ENCODE peak calls at places on chromosomes 1 and 21, in four cellular contexts. O, F, M and D are unnamed samples.

GRCh38 chr1:236024655-236025054 is 40.2 kb downstream of the NID1 start:
- DNase-seq in M (no peak), O (no peak), F (no peak), D (no peak)

GRCh38 chr1:80349218-80349617 is 1342.7 kb upstream of the ADGRL4 start:
- DNase-seq in F (no peak), O (no peak), M (no peak), D (no peak)

GRCh38 chr1:71638081-71638766 is 557.4 kb upstream of the ZRANB2 start:
- DNase-seq in M (no peak), O (no peak), F (no peak), D (no peak)

GRCh38 chr1:217911908-217912307 is 280.8 kb downstream of the SPATA17 start:
- DNase-seq in O (no peak), F (peak; percentile 69), M (no peak), D (no peak)

GRCh38 chr21:19607983-19608668 is 1204.5 kb upstream of the TMPRSS15 start:
- DNase-seq in M (no peak), O (peak; percentile 61), F (no peak), D (no peak)

GRCh38 chr1:228156518-228156875 is 6.8 kb downstream of the GJC2 start:
- DNase-seq in F (no peak), M (peak; percentile 9), O (no peak), D (no peak)

GRCh38 chr1:56477164-56478111 is 101.9 kb downstream of the PLPP3 start:
- DNase-seq in O (peak; percentile 70), M (peak; percentile 80), F (no peak), D (peak; percentile 65)

GRCh38 chr1:7207875-7208646 is 422.8 kb downstream of the CAMTA1 start:
- DNase-seq in O (peak; percentile 55), F (peak; percentile 92), M (no peak), D (peak; percentile 45)

GRCh38 chr1:207893737-207894582 is 17.0 kb downstream of the CD34 start:
- DNase-seq in F (no peak), M (no peak), O (no peak), D (no peak)

GRCh38 chr21:41369915-41370839 is 8.3 kb downstream of the MX2 start:
- DNase-seq in F (peak; percentile 76), O (peak; percentile 31), M (peak; percentile 31), D (no peak)

GRCh38 chr1:109922326-109922725 is 11.7 kb downstream of the CSF1 start:
- DNase-seq in F (no peak), O (no peak), M (no peak), D (no peak)

GRCh38 chr1:81760487-81761097 is 40.1 kb upstream of the ADGRL2 start:
- DNase-seq in M (no peak), F (no peak), O (no peak), D (no peak)

GRCh38 chr21:17673261-17674020 is 60.7 kb upstream of the BTG3 start:
- DNase-seq in O (no peak), M (no peak), F (no peak), D (no peak)

GRCh38 chr1:29148656-29149491 is 25.2 kb upstream of the TMEM200B start:
- DNase-seq in F (no peak), M (no peak), O (no peak), D (no peak)

GRCh38 chr1:184270556-184270955 is 116.3 kb upstream of the C1orf21 start:
- DNase-seq in O (no peak), F (no peak), M (no peak), D (no peak)

GRCh38 chr1:234927968-234928635 is 200.5 kb downstream of the TOMM20 start:
- DNase-seq in O (no peak), M (no peak), F (no peak), D (peak; percentile 15)

GRCh38 chr1:1183833-1184775 is 10.4 kb downstream of the TTLL10 start:
- DNase-seq in F (no peak), M (peak; percentile 5), O (no peak), D (no peak)

GRCh38 chr21:24204641-24205040 is 1402.6 kb downstream of the MRPL39 start:
- DNase-seq in F (no peak), M (no peak), O (no peak), D (no peak)

GRCh38 chr1:226135709-226136108 is 50.8 kb downstream of the ACBD3 start:
- DNase-seq in O (no peak), M (no peak), F (no peak), D (no peak)

GRCh38 chr1:61641171-61641570 is 83.8 kb downstream of the TM2D1 start:
- DNase-seq in O (peak; percentile 4), M (no peak), F (no peak), D (no peak)

GRCh38 chr1:74964508-74964907 is 169.7 kb upstream of the LHX8 start:
- DNase-seq in O (peak; percentile 8), F (peak; percentile 46), M (no peak), D (no peak)

GRCh38 chr1:235953801-235954200 is 87.1 kb upstream of the LYST start:
- DNase-seq in F (no peak), O (no peak), M (no peak), D (no peak)

GRCh38 chr21:46228345-46229051 is at the start of gene LSS:
- DNase-seq in O (peak; percentile 99), M (peak; percentile 97), F (peak; percentile 99), D (peak; percentile 99)

GRCh38 chr1:196027127-196027526 is 581.1 kb downstream of the KCNT2 start:
- DNase-seq in O (no peak), M (no peak), F (no peak), D (no peak)

GRCh38 chr1:59892836-59893811 is 33.4 kb downstream of the CYP2J2 start:
- DNase-seq in F (no peak), O (peak; percentile 33), M (no peak), D (peak; percentile 57)

GRCh38 chr1:48019714-48020315 is 22.6 kb upstream of the TRABD2B start:
- DNase-seq in O (peak; percentile 44), M (peak; percentile 45), F (no peak), D (peak; percentile 26)

GRCh38 chr21:34180826-34181359 is 107.5 kb downstream of the MRPS6 start:
- DNase-seq in O (no peak), F (no peak), M (no peak), D (no peak)

GRCh38 chr21:42276526-42277154 is 38.6 kb downstream of the TFF3 start:
- DNase-seq in F (no peak), M (no peak), O (no peak), D (no peak)

GRCh38 chr1:16612332-16613172 is 812 bp downstream of the NBPF1 start:
- DNase-seq in O (peak; percentile 74), F (peak; percentile 64), M (peak; percentile 63), D (peak; percentile 85)

GRCh38 chr21:45049725-45050359 is 24.5 kb upstream of the ADARB1 start:
- DNase-seq in M (no peak), O (no peak), F (no peak), D (no peak)

GRCh38 chr21:45048026-45048698 is 26.2 kb upstream of the ADARB1 start:
- DNase-seq in O (no peak), F (no peak), M (no peak), D (no peak)

GRCh38 chr21:45048968-45049367 is 25.4 kb upstream of the ADARB1 start:
- DNase-seq in O (no peak), M (no peak), F (no peak), D (no peak)

GRCh38 chr21:45045481-45045880 is 28.9 kb upstream of the ADARB1 start:
- DNase-seq in M (no peak), F (no peak), O (no peak), D (no peak)

GRCh38 chr21:45047257-45047656 is 27.1 kb upstream of the ADARB1 start:
- DNase-seq in O (no peak), M (no peak), F (no peak), D (no peak)
- H3K27ac ChIP-seq in O (no peak overlapping the region), M (no peak overlapping the region), F (no peak overlapping the region), D (no peak overlapping the region)

GRCh38 chr1:44033756-44034155 is 2.5 kb upstream of the SLC6A9 start:
- DNase-seq in O (no peak), F (no peak), M (no peak), D (no peak)

GRCh38 chr1:44033041-44033575 is 1.8 kb upstream of the SLC6A9 start:
- DNase-seq in O (no peak), F (no peak), M (no peak), D (no peak)

GRCh38 chr1:44030606-44031050 is 634 bp downstream of the SLC6A9 start:
- DNase-seq in F (peak; percentile 80), O (no peak), M (peak; percentile 42), D (no peak)

GRCh38 chr1:44031051-44031899 is at the start of gene SLC6A9:
- DNase-seq in O (peak; percentile 76), M (peak; percentile 33), F (no peak), D (peak; percentile 79)

DNA sequence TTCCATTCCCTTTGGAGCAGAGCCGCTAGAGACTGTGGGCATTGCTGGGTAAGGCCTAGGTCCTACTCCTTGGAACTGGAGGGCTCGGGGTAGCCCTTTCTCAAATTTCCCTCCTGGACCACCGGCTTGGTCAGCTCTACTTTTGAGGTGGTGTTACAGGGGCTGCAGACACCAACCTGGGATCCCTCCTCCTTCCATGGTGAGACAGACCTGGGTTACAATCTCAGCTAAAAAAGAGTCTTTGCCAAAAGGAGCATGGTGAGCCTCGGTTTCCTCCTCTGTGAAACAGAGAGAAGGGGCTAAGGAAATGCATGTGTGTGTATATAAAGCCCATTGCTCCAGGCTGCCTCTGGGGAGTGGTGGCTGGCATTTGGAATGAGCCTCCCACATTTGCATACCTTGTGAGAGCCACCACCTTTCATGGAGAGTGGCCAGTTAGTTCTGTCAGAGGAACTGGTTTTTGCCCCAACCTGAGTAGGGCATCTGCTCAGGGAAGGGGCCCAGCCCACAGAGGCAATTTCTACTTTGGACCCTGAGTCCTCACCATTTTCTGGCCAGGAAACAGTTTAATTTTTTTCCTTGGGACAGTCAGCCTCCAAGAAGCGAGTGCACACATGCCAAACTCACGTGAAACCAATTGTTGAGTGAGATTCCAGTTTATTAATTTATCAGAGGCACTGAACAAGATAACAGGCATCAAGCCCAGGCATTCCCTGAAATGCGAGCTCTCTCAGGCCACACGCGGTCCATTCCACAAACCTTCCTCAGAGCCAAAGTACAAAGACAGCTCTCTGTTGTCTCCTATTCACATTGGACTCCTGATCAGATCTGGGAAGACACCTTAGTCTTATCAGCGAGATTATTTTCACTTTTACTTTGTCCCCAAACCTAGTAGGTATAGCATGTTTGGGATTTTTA is 897 bp upstream of the SLC6A9 start:
- DNase-seq in M (no peak), F (no peak), O (peak; percentile 46), D (peak; percentile 59)
- H3K27ac ChIP-seq in M (peak overlapping the region; percentile 12), F (no peak overlapping the region), O (peak overlapping the region; percentile 91), D (peak overlapping the region; percentile 91)

GRCh38 chr1:162549001-162549400 is 12.5 kb upstream of the UAP1 start:
- DNase-seq in O (no peak), M (no peak), F (no peak), D (no peak)
- H3K27ac ChIP-seq in O (no peak overlapping the region), M (peak overlapping the region; percentile 49), F (no peak overlapping the region), D (no peak overlapping the region)

DNA sequence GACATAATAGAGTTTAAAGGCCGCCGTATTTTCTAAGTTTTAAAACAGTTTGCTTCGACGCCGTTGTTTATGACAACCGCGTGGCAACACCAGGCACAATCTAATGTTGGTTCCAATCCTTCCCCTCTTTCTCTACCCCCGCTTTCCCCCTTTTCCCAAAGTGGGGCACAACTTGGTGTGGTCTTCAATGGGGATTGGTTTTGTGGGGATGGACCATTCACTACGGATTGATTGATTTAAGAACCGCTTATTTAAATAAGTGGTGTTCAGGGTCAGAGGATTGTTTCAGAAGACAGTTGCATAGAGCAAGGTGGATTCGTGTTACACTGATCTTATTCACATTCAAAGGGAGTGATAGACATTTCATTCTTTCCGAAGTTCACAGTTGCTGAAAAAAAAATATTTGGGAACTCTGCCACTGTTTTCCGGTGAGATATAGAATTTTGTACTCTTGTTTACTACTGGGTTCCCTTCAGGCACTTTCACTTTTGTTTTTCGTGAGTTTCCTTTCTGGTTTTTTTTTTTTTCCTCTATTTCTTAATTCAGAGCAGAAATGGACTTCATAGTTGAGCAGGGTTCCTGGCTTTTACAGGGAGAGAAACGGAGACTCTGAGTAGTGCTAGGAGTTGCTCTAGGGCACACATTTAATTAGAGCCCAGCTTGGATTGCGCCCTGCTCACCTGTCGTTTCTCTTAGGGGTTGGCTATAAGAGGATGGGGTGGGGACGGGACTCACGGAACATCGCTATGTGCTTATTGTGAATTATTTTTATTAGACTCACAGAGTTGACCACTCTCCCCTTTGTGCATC is 79.6 kb upstream of the AK4 start:
- DNase-seq in O (no peak), M (no peak), F (no peak), D (peak; percentile 53)
- H3K27ac ChIP-seq in O (peak overlapping the region; percentile 93), M (peak overlapping the region; percentile 98), F (no peak overlapping the region), D (peak overlapping the region; percentile 97)